ENCODE peak calls at places on chromosome 16, in five cellular contexts. N is cardiac muscle cell; Z is lower leg skin; K is neural crest cell; O is central memory CD4-positive, alpha-beta T cell. J is an unnamed sample.

GRCh38 chr16:87041286-87041685 is 275.9 kb downstream of the C16orf95 start:
- DNase-seq in N (no peak), Z (no peak), K (no peak), O (no peak), J (no peak)

GRCh38 chr16:87956169-87956770 is 5.0 kb downstream of the BANP start:
- DNase-seq in N (peak), Z (no peak), K (peak), O (peak), J (no peak)

GRCh38 chr16:86064431-86065250 is 165.7 kb downstream of the IRF8 start:
- DNase-seq in N (no peak), Z (no peak), K (no peak), O (no peak), J (peak)

GRCh38 chr16:10541396-10541795 is 39.0 kb downstream of the EMP2 start:
- DNase-seq in N (no peak), Z (no peak), K (no peak), O (no peak), J (no peak)

GRCh38 chr16:70508752-70509151 is 14.6 kb downstream of the COG4 start:
- DNase-seq in N (no peak), Z (no peak), K (no peak), O (peak), J (no peak)

GRCh38 chr16:30914849-30915248 is 8.5 kb upstream of the FBXL19 start:
- DNase-seq in N (no peak), Z (no peak), K (no peak), O (no peak), J (no peak)

GRCh38 chr16:14013571-14014283 is 57.4 kb upstream of the MRTFB start:
- DNase-seq in N (peak), Z (peak), K (no peak), O (no peak), J (no peak)

GRCh38 chr16:68328151-68328859 is 17.5 kb downstream of the PRMT7 start:
- DNase-seq in N (peak), Z (peak), K (peak), O (peak), J (peak)

GRCh38 chr16:20409398-20410152 is at the start of gene ACSM5:
- DNase-seq in N (peak), Z (peak), K (no peak), O (no peak), J (no peak)

GRCh38 chr16:17944345-17944744 is 392.2 kb downstream of the NPIPA8 start:
- DNase-seq in N (no peak), Z (no peak), K (no peak), O (no peak), J (no peak)

GRCh38 chr16:49484454-49484853 is 110.8 kb downstream of the C16orf78 start:
- DNase-seq in N (peak), Z (peak), K (peak), O (no peak), J (peak)

GRCh38 chr16:80509872-80510271 is 30.9 kb upstream of the DYNLRB2 start:
- DNase-seq in N (no peak), Z (no peak), K (no peak), O (no peak), J (no peak)

GRCh38 chr16:66378739-66379570 is 12.5 kb downstream of the CDH5 start:
- DNase-seq in N (no peak), Z (no peak), K (no peak), O (no peak), J (no peak)

GRCh38 chr16:26666486-26666885 is 400.2 kb upstream of the C16orf82 start:
- DNase-seq in N (no peak), Z (no peak), K (no peak), O (peak), J (no peak)

GRCh38 chr16:65697061-65697460 is 575.2 kb upstream of the CDH11 start:
- DNase-seq in N (no peak), Z (no peak), K (no peak), O (no peak), J (no peak)

GRCh38 chr16:27259710-27260109 is 8.9 kb downstream of the NSMCE1 start:
- DNase-seq in N (no peak), Z (no peak), K (no peak), O (no peak), J (no peak)

GRCh38 chr16:69106491-69107291 is 1.2 kb downstream of the HAS3 start:
- DNase-seq in N (peak), Z (no peak), K (peak), O (no peak), J (no peak)

GRCh38 chr16:84484579-84485254 is 19.7 kb downstream of the MEAK7 start:
- DNase-seq in N (peak), Z (no peak), K (peak), O (no peak), J (peak)

GRCh38 chr16:71526111-71526998 is at the start of gene CHST4:
- DNase-seq in N (peak), Z (no peak), K (no peak), O (no peak), J (no peak)

GRCh38 chr16:85232369-85233142 is 120.3 kb upstream of the CIBAR2 start:
- DNase-seq in N (no peak), Z (no peak), K (no peak), O (no peak), J (no peak)

GRCh38 chr16:10252155-10252554 is 69.9 kb upstream of the GRIN2A start:
- DNase-seq in N (no peak), Z (no peak), K (no peak), O (no peak), J (no peak)

GRCh38 chr16:84885024-84885910 is 65.5 kb downstream of the CRISPLD2 start:
- DNase-seq in N (no peak), Z (no peak), K (peak), O (no peak), J (no peak)

GRCh38 chr16:80356365-80356764 is 184.4 kb upstream of the DYNLRB2 start:
- DNase-seq in N (no peak), Z (no peak), K (no peak), O (no peak), J (no peak)

GRCh38 chr16:81936209-81936608 is 75.1 kb downstream of the SDR42E1 start:
- DNase-seq in N (no peak), Z (no peak), K (no peak), O (no peak), J (no peak)

GRCh38 chr16:87463722-87464690 is 28.8 kb downstream of the ZCCHC14 start:
- DNase-seq in N (no peak), Z (peak), K (no peak), O (peak), J (no peak)

GRCh38 chr16:68475071-68475470 is 26.8 kb upstream of the SMPD3 start:
- DNase-seq in N (no peak), Z (no peak), K (no peak), O (no peak), J (no peak)

GRCh38 chr16:73000907-73001521 is 46.9 kb downstream of the ZFHX3 start:
- DNase-seq in N (no peak), Z (no peak), K (no peak), O (no peak), J (peak)

GRCh38 chr16:64362193-64362592 is 759.7 kb downstream of the CDH11 start:
- DNase-seq in N (no peak), Z (no peak), K (no peak), O (no peak), J (no peak)

GRCh38 chr16:79848739-79849518 is 248.4 kb upstream of the MAF start:
- DNase-seq in N (no peak), Z (peak), K (no peak), O (no peak), J (peak)

GRCh38 chr16:8972843-8973586 is 9.3 kb upstream of the USP7 start:
- DNase-seq in N (no peak), Z (no peak), K (no peak), O (no peak), J (no peak)

GRCh38 chr16:73214825-73215481 is 167.0 kb upstream of the ZFHX3 start:
- DNase-seq in N (no peak), Z (peak), K (no peak), O (no peak), J (no peak)

GRCh38 chr16:53915452-53916160 is 211.7 kb downstream of the FTO start:
- DNase-seq in N (no peak), Z (no peak), K (no peak), O (no peak), J (no peak)

GRCh38 chr16:88455610-88456355 is 2.7 kb downstream of the ZFPM1 start:
- DNase-seq in N (no peak), Z (no peak), K (peak), O (peak), J (no peak)

GRCh38 chr16:55513616-55514015 is 4.7 kb downstream of the LPCAT2 start:
- DNase-seq in N (no peak), Z (no peak), K (no peak), O (no peak), J (no peak)

GRCh38 chr16:88453621-88454314 is 688 bp downstream of the ZFPM1 start:
- DNase-seq in N (peak), Z (no peak), K (no peak), O (no peak), J (no peak)

GRCh38 chr16:1345087-1345486 is 6.6 kb downstream of the TSR3 start:
- DNase-seq in N (no peak), Z (no peak), K (no peak), O (no peak), J (no peak)

GRCh38 chr16:87723224-87723619 is 42.6 kb downstream of the KLHDC4 start:
- DNase-seq in N (peak), Z (peak), K (no peak), O (no peak), J (no peak)

GRCh38 chr16:63169100-63169499 is 1132.9 kb upstream of the CDH8 start:
- DNase-seq in N (no peak), Z (no peak), K (no peak), O (no peak), J (no peak)